ENCODE peak calls at places on chromosomes 13 and 19, in ten cellular contexts. B is retinal pigment epithelial cell, A is fibroblast of pulmonary artery, H is cardiac muscle cell, S is uterus, Y is IMR-90, V is left lung, G is AG09319, P is lower leg skin, W is astrocyte of the spinal cord. Q is an unnamed sample.

GRCh38 chr19:8483165-8483564 is 19.3 kb downstream of the PRAM1 start:
- DNase-seq in H (no peak), P (no peak), W (no peak), S (no peak), A (no peak), B (no peak), Y (no peak), G (no peak), V (no peak), Q (no peak)

GRCh38 chr19:14027856-14028450 is at the start of gene RLN3:
- DNase-seq in P (no peak), B (no peak), W (no peak), G (no peak), H (no peak), A (no peak), S (no peak), V (peak), Y (no peak), Q (no peak)

GRCh38 chr19:1747285-1748114 is 5.8 kb upstream of the ONECUT3 start:
- DNase-seq in G (no peak), V (no peak), Y (peak), B (peak), S (no peak), P (no peak), W (peak), H (no peak), A (peak), Q (no peak)

GRCh38 chr13:99357920-99358319 is 50.7 kb upstream of the GPR183 start:
- DNase-seq in A (peak), G (no peak), Y (no peak), H (no peak), B (no peak), V (no peak), P (no peak), S (no peak), W (no peak), Q (no peak)

GRCh38 chr13:41001695-41002094 is 17.4 kb downstream of the ELF1 start:
- DNase-seq in V (no peak), A (no peak), G (no peak), P (no peak), H (no peak), Y (no peak), S (no peak), B (no peak), W (no peak), Q (no peak)

GRCh38 chr19:43432866-43433673 is 18.4 kb downstream of the TEX101 start:
- DNase-seq in W (peak), A (peak), S (peak), P (peak), B (no peak), Y (peak), G (no peak), V (no peak), H (peak), Q (peak)

GRCh38 chr19:35549174-35549788 is 3.9 kb downstream of the TMEM147 start:
- DNase-seq in G (peak), A (peak), H (peak), P (peak), Y (peak), W (peak), S (peak), B (no peak), V (no peak), Q (peak)

GRCh38 chr13:100710176-100710575 is 35.6 kb upstream of the TMTC4 start:
- DNase-seq in G (no peak), V (no peak), Y (no peak), P (no peak), H (no peak), A (no peak), W (no peak), B (no peak), S (no peak), Q (no peak)

GRCh38 chr13:108428691-108429090 is 159.2 kb downstream of the TNFSF13B start:
- DNase-seq in W (no peak), B (no peak), A (no peak), H (no peak), Y (no peak), S (no peak), V (no peak), P (no peak), G (no peak), Q (no peak)

GRCh38 chr13:30047154-30047874 is 196.9 kb upstream of the UBL3 start:
- DNase-seq in H (no peak), B (no peak), G (no peak), S (no peak), W (no peak), V (no peak), A (no peak), P (no peak), Y (peak), Q (no peak)

GRCh38 chr13:93473441-93474270 is 247.0 kb downstream of the GPC6 start:
- DNase-seq in Y (peak), A (no peak), H (no peak), B (no peak), P (no peak), S (no peak), W (no peak), V (peak), G (no peak), Q (no peak)

GRCh38 chr13:76440568-76440967 is 445.6 kb downstream of the KCTD12 start:
- DNase-seq in H (no peak), W (no peak), Y (no peak), A (no peak), V (no peak), B (no peak), P (no peak), G (no peak), S (no peak), Q (no peak)

GRCh38 chr13:96090240-96091101 is 564 bp downstream of the HS6ST3 start:
- DNase-seq in A (no peak), Y (no peak), P (peak), H (peak), B (no peak), V (peak), G (no peak), S (peak), W (peak), Q (peak)

GRCh38 chr19:2333027-2333806 is 4.7 kb downstream of the SPPL2B start:
- DNase-seq in B (no peak), G (no peak), Y (no peak), A (no peak), P (no peak), H (no peak), V (peak), W (no peak), S (no peak), Q (no peak)

GRCh38 chr19:29704562-29705558 is 10.2 kb downstream of the C19orf12 start:
- DNase-seq in H (no peak), P (no peak), G (no peak), A (no peak), B (no peak), Y (no peak), V (no peak), S (no peak), W (no peak), Q (no peak)

GRCh38 chr19:46786236-46787039 is 2.0 kb downstream of the SLC1A5 start:
- DNase-seq in W (peak), G (peak), V (peak), S (peak), P (peak), A (peak), H (peak), B (peak), Y (peak), Q (no peak)

GRCh38 chr19:3507371-3508120 is 1.4 kb downstream of the FZR1 start:
- DNase-seq in W (no peak), S (peak), V (peak), G (no peak), A (no peak), H (peak), P (peak), Y (no peak), B (no peak), Q (no peak)

GRCh38 chr19:13118424-13119193 is 545 bp downstream of the NACC1 start:
- DNase-seq in A (peak), W (peak), V (peak), H (peak), G (no peak), Y (peak), B (no peak), P (no peak), S (peak), Q (peak)

GRCh38 chr19:30696514-30696913 is 324.3 kb downstream of the ZNF536 start:
- DNase-seq in H (peak), G (no peak), B (no peak), Y (peak), P (peak), S (no peak), V (no peak), W (no peak), A (no peak), Q (peak)

GRCh38 chr19:51977346-51977745 is 9.3 kb downstream of the ZNF350 start:
- DNase-seq in W (no peak), G (no peak), Y (no peak), A (no peak), H (no peak), S (no peak), V (no peak), B (no peak), P (no peak), Q (no peak)

GRCh38 chr19:14073232-14073924 is 792 bp downstream of the MISP3 start:
- DNase-seq in B (no peak), Y (peak), W (peak), A (peak), V (peak), H (peak), G (no peak), P (no peak), S (peak), Q (peak)

GRCh38 chr13:33875658-33876401 is 57.9 kb downstream of the RFC3 start:
- DNase-seq in W (no peak), P (no peak), G (no peak), A (no peak), S (no peak), H (no peak), Y (no peak), V (no peak), B (no peak), Q (no peak)

GRCh38 chr13:33876716-33877394 is 58.9 kb downstream of the RFC3 start:
- DNase-seq in H (no peak), B (no peak), P (no peak), V (no peak), A (no peak), S (no peak), Y (no peak), W (no peak), G (no peak), Q (no peak)

GRCh38 chr13:33872005-33872351 is 54.0 kb downstream of the RFC3 start:
- DNase-seq in P (no peak), H (no peak), G (no peak), Y (no peak), W (no peak), B (no peak), S (no peak), A (peak), V (no peak), Q (no peak)

GRCh38 chr13:33873251-33873908 is 55.4 kb downstream of the RFC3 start:
- DNase-seq in S (no peak), H (no peak), P (no peak), B (no peak), W (no peak), A (no peak), G (no peak), V (no peak), Y (no peak), Q (no peak)

GRCh38 chr13:33874871-33875270 is 56.9 kb downstream of the RFC3 start:
- DNase-seq in S (no peak), V (no peak), Y (no peak), H (no peak), P (no peak), A (no peak), G (no peak), W (no peak), B (no peak), Q (no peak)
- TF ChIP-seq CTCF in S (no peak), V (no peak), Y (no peak), H (peak), P (no peak), A (peak), G (peak), W (peak), B (peak), Q (no peak)

GRCh38 chr13:46684287-46685001 is 112.5 kb downstream of the ESD start:
- DNase-seq in Y (no peak), W (no peak), B (no peak), P (no peak), H (peak), S (no peak), V (no peak), A (peak), G (no peak), Q (no peak)
- TF ChIP-seq CTCF in Y (no peak), W (no peak), B (peak), P (no peak), H (no peak), S (no peak), V (no peak), A (peak), G (no peak), Q (peak)

DNA sequence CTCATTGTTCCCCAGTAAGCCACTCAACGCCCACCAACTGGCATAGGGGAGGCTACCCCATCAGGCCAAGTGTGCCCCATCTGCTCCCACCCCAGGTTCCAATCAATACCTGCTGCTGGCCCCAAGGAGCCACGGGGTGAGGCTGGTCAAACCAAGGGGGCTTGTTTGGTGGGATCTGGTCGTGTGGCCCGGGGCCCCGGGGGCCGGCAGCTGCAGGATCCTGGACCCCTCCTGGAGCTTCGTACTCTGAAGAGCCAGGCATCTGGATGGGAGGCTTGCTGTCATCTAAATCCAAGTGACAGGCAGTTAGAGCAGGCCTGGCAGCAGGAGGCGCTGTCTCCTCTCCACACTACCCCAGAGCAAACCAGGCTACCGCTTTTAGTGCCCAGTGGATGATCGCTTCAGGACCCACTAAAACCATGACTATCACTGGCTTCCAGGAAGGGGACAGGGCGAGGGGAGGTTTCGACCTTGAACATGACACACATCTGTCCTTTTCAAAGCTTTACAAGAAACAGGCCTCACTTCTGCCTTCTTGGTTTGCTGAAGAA is 14.2 kb downstream of the CHERP start:
- DNase-seq in G (no peak), S (no peak), H (peak), B (no peak), Y (no peak), A (peak), P (no peak), V (no peak), W (no peak), Q (no peak)
- TF ChIP-seq CTCF in G (peak), S (no peak), H (peak), B (peak), Y (peak), A (peak), P (no peak), V (no peak), W (peak), Q (peak)

GRCh38 chr19:11208526-11209471 is 11.5 kb upstream of the KANK2 start:
- DNase-seq in A (no peak), W (no peak), S (no peak), P (no peak), V (peak), B (no peak), G (no peak), H (no peak), Y (no peak), Q (no peak)

GRCh38 chr19:11210656-11210928 is 13.2 kb upstream of the KANK2 start:
- DNase-seq in A (no peak), G (no peak), S (no peak), Y (no peak), W (no peak), B (no peak), V (no peak), H (no peak), P (no peak), Q (no peak)

GRCh38 chr19:11214387-11214786 is 17.0 kb upstream of the KANK2 start:
- DNase-seq in P (no peak), Y (no peak), H (no peak), B (no peak), W (no peak), A (no peak), G (no peak), S (no peak), V (no peak), Q (no peak)

GRCh38 chr19:11205939-11206570 is 8.7 kb upstream of the KANK2 start:
- DNase-seq in B (no peak), G (no peak), H (no peak), W (no peak), P (no peak), Y (no peak), V (no peak), S (no peak), A (no peak), Q (no peak)

GRCh38 chr19:11209892-11210655 is 12.7 kb upstream of the KANK2 start:
- DNase-seq in B (no peak), S (no peak), W (no peak), A (no peak), V (no peak), P (no peak), H (no peak), G (no peak), Y (no peak), Q (no peak)
- TF ChIP-seq CTCF in B (no peak), S (no peak), W (no peak), A (no peak), V (no peak), P (no peak), H (no peak), G (no peak), Y (no peak), Q (no peak)

GRCh38 chr13:106520205-106521004 is 15.1 kb downstream of the EFNB2 start:
- DNase-seq in H (peak), A (peak), V (no peak), G (no peak), S (no peak), W (peak), B (no peak), P (no peak), Y (peak), Q (no peak)
- TF ChIP-seq CTCF in H (peak), A (peak), V (no peak), G (peak), S (peak), W (peak), B (peak), P (no peak), Y (peak), Q (peak)